ENCODE peak calls at places on chromosome 5, in four cellular contexts. Z, S, V and D are unnamed samples.

GRCh38 chr5:55993628-55994501 is 898 bp downstream of the IL6ST start:
- DNase-seq in Z (no peak), S (no peak), V (peak; percentile 40), D (no peak)

GRCh38 chr5:138605254-138605972 is 30.2 kb upstream of the HSPA9 start:
- DNase-seq in Z (no peak), S (no peak), V (no peak), D (no peak)

GRCh38 chr5:130138406-130139060 is 234.3 kb downstream of the CHSY3 start:
- DNase-seq in Z (no peak), S (no peak), V (peak; percentile 15), D (no peak)

GRCh38 chr5:122102825-122103224 is 24.8 kb upstream of the LOX start:
- DNase-seq in Z (no peak), S (no peak), V (peak; percentile 83), D (no peak)

GRCh38 chr5:138444774-138445546 is 6.1 kb downstream of the REEP2 start:
- DNase-seq in Z (peak; percentile 75), S (no peak), V (no peak), D (no peak)

GRCh38 chr5:78927657-78928282 is 57.3 kb downstream of the ARSB start:
- DNase-seq in Z (peak; percentile 23), S (peak; percentile 94), V (no peak), D (peak; percentile 92)

GRCh38 chr5:56350030-56350594 is 117.0 kb upstream of the ANKRD55 start:
- DNase-seq in Z (no peak), S (no peak), V (no peak), D (no peak)

GRCh38 chr5:124414973-124415372 is 331.5 kb downstream of the ZNF608 start:
- DNase-seq in Z (no peak), S (no peak), V (no peak), D (no peak)

GRCh38 chr5:179304466-179304865 is 40.8 kb downstream of the ADAMTS2 start:
- DNase-seq in Z (no peak), S (no peak), V (peak; percentile 98), D (no peak)

GRCh38 chr5:169848792-169849191 is 131.5 kb downstream of the INSYN2B start:
- DNase-seq in Z (no peak), S (no peak), V (no peak), D (no peak)

GRCh38 chr5:29114331-29114768 is 2076.0 kb upstream of the CDH9 start:
- DNase-seq in Z (no peak), S (peak; percentile 59), V (no peak), D (no peak)

GRCh38 chr5:31824886-31825774 is 186.2 kb downstream of the PDZD2 start:
- DNase-seq in Z (peak; percentile 37), S (peak; percentile 85), V (peak; percentile 79), D (peak; percentile 89)

GRCh38 chr5:168433982-168434381 is 52.3 kb upstream of the RARS1 start:
- DNase-seq in Z (no peak), S (peak; percentile 51), V (no peak), D (peak; percentile 19)

GRCh38 chr5:115507682-115508081 is 36.9 kb downstream of the FEM1C start:
- DNase-seq in Z (no peak), S (no peak), V (no peak), D (no peak)

GRCh38 chr5:39794511-39794910 is 369.7 kb upstream of the DAB2 start:
- DNase-seq in Z (no peak), S (no peak), V (peak; percentile 28), D (no peak)

GRCh38 chr5:74095871-74096270 is 469.9 kb downstream of the ARHGEF28 start:
- DNase-seq in Z (no peak), S (no peak), V (peak; percentile 24), D (no peak)

GRCh38 chr5:36452394-36453100 is 150.8 kb upstream of the RANBP3L start:
- DNase-seq in Z (no peak), S (no peak), V (no peak), D (no peak)

GRCh38 chr5:59810041-59810440 is 83.5 kb downstream of the PDE4D start:
- DNase-seq in Z (peak; percentile 74), S (peak; percentile 78), V (peak; percentile 83), D (peak; percentile 71)

GRCh38 chr5:173301695-173302545 is 26.3 kb downstream of the STC2 start:
- DNase-seq in Z (no peak), S (no peak), V (peak; percentile 40), D (no peak)

GRCh38 chr5:4196744-4197646 is 601.4 kb downstream of the IRX1 start:
- DNase-seq in Z (no peak), S (no peak), V (no peak), D (no peak)

GRCh38 chr5:32110081-32110696 is 63.9 kb downstream of the GOLPH3 start:
- DNase-seq in Z (no peak), S (no peak), V (no peak), D (no peak)

GRCh38 chr5:33734541-33734940 is 157.2 kb downstream of the ADAMTS12 start:
- DNase-seq in Z (no peak), S (no peak), V (no peak), D (peak; percentile 44)

GRCh38 chr5:33711094-33711670 is 180.6 kb downstream of the ADAMTS12 start:
- DNase-seq in Z (no peak), S (no peak), V (no peak), D (no peak)

GRCh38 chr5:178307266-178308045 is 74.9 kb upstream of the PHYKPL start:
- DNase-seq in Z (no peak), S (peak; percentile 47), V (no peak), D (no peak)

GRCh38 chr5:158487156-158487555 is 612.6 kb downstream of the EBF1 start:
- DNase-seq in Z (no peak), S (no peak), V (no peak), D (no peak)

GRCh38 chr5:75522542-75522941 is 10.9 kb downstream of the POLK start:
- DNase-seq in Z (no peak), S (no peak), V (peak; percentile 31), D (no peak)

GRCh38 chr5:14685757-14686156 is 21.2 kb downstream of the OTULIN start:
- DNase-seq in Z (peak; percentile 57), S (peak; percentile 69), V (peak; percentile 75), D (peak; percentile 72)

GRCh38 chr5:68861099-68861498 is 232.7 kb upstream of the SLC30A5 start:
- DNase-seq in Z (no peak), S (no peak), V (no peak), D (no peak)